ENCODE peak calls at places on chromosomes 7 and 10, in eight cellular contexts. Q is colonic mucosa, N is GM13977, V is heart right ventricle, A is A549, C is endothelial cell, X is fibroblast of pulmonary artery, F is breast epithelium. W is an unnamed sample.

GRCh38 chr10:17980796-17981195 is 29.1 kb downstream of the SLC39A12 start:
- DNase-seq in A (no peak), Q (no peak), C (no peak), V (no peak), X (no peak), F (no peak), N (no peak), W (no peak)

GRCh38 chr7:2941201-2941859 is 97.2 kb upstream of the GNA12 start:
- DNase-seq in N (no peak), X (no peak), F (peak; percentile 14), C (no peak), V (no peak), A (no peak), Q (no peak), W (no peak)

GRCh38 chr10:101961591-101962498 is 94.1 kb downstream of the ARMH3 start:
- DNase-seq in V (peak; percentile 66), A (no peak), C (no peak), N (no peak), F (no peak), Q (no peak), X (peak; percentile 65), W (peak; percentile 2)

GRCh38 chr7:128883622-128884549 is 21.2 kb downstream of the ATP6V1F start:
- DNase-seq in N (peak; percentile 94), X (peak; percentile 77), A (peak; percentile 74), Q (peak; percentile 89), V (peak; percentile 82), C (peak; percentile 86), F (peak; percentile 86), W (peak; percentile 91)

GRCh38 chr7:36726806-36727503 is 2.7 kb upstream of the AOAH start:
- DNase-seq in A (no peak), F (no peak), C (no peak), V (no peak), X (no peak), Q (no peak), N (no peak), W (no peak)

GRCh38 chr10:62734781-62735463 is 69.6 kb upstream of the ADO start:
- DNase-seq in V (no peak), C (no peak), N (no peak), X (no peak), Q (no peak), A (no peak), F (no peak), W (no peak)

GRCh38 chr10:3945026-3945425 is 160.0 kb upstream of the KLF6 start:
- DNase-seq in Q (no peak), N (no peak), F (no peak), A (no peak), V (no peak), X (no peak), C (no peak), W (no peak)

GRCh38 chr7:151782598-151783448 is 94.1 kb downstream of the PRKAG2 start:
- DNase-seq in Q (peak; percentile 62), C (peak; percentile 83), V (peak; percentile 63), X (peak; percentile 39), N (peak; percentile 88), F (peak; percentile 63), A (peak; percentile 70), W (peak; percentile 88)

GRCh38 chr7:80151274-80151665 is 16.6 kb downstream of the GNAI1 start:
- DNase-seq in A (no peak), F (no peak), V (no peak), Q (no peak), N (no peak), C (no peak), X (peak; percentile 42), W (no peak)

GRCh38 chr7:79489371-79489770 is 35.9 kb upstream of the MAGI2 start:
- DNase-seq in A (no peak), F (no peak), C (no peak), N (no peak), X (no peak), Q (no peak), V (no peak), W (no peak)

GRCh38 chr10:126872768-126873167 is 32.5 kb upstream of the DOCK1 start:
- DNase-seq in C (no peak), A (no peak), V (no peak), F (no peak), N (no peak), X (no peak), Q (no peak), W (no peak)

GRCh38 chr10:45644527-45644926 is 28.0 kb downstream of the ZFAND4 start:
- DNase-seq in N (no peak), F (no peak), C (no peak), Q (no peak), A (no peak), X (no peak), V (no peak), W (no peak)

GRCh38 chr7:136389933-136390332 is 412.8 kb upstream of the MTPN start:
- DNase-seq in Q (no peak), A (no peak), V (no peak), C (no peak), F (no peak), X (no peak), N (no peak), W (no peak)

GRCh38 chr7:29592866-29593265 is 29.2 kb downstream of the PRR15 start:
- DNase-seq in X (no peak), Q (no peak), A (no peak), C (no peak), N (no peak), F (no peak), V (no peak), W (no peak)

GRCh38 chr7:32937344-32938174 is 19.7 kb upstream of the FKBP9 start:
- DNase-seq in Q (peak; percentile 42), V (peak; percentile 70), X (peak; percentile 57), A (peak; percentile 16), C (no peak), F (no peak), N (no peak), W (no peak)

GRCh38 chr7:85682819-85683218 is 496.0 kb upstream of the SEMA3D start:
- DNase-seq in Q (no peak), N (no peak), A (no peak), F (no peak), V (no peak), C (no peak), X (peak; percentile 74), W (no peak)

GRCh38 chr10:110576220-110576619 is 8.7 kb downstream of the SMC3 start:
- DNase-seq in V (no peak), A (no peak), N (no peak), C (no peak), X (peak; percentile 89), F (no peak), Q (no peak), W (no peak)

DNA sequence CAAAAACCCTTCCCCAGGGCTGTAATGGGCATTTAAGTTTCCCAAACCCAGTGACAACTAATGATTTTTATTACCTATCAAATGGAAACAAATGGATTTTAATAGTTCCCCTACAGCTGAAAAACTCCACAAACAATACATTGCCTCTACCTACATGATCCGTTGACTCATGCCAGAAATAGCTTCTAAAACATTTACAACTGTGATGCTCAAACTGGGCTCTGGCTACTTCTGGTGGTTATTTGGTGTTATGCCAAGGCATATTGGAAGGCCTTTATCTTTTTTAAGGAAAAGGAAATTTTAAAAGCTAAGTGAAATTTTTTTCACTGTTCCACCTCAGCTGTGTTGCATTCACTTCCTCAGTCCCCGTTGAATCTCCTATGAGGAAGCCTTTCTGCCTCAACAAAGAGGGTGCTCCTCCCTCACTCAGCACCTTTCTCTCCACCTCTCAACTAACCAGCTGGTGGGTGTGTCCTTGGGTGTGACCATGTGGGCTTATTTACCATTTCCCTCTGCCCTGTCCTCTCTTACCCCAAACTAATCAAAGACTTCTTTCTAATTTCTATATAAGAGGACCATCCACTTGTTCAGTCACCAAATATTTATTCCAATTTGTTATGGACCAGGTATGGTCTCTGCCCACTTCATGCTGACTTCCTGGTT is 82.9 kb downstream of the PRTFDC1 start:
- DNase-seq in V (no peak), F (no peak), A (no peak), N (no peak), C (no peak), Q (peak; percentile 65), X (peak; percentile 86), W (no peak)
- TF ChIP-seq CTCF in V (no peak), F (no peak), A (no peak), N (no peak), C (no peak), Q (no peak), X (no peak), W (no peak)

DNA sequence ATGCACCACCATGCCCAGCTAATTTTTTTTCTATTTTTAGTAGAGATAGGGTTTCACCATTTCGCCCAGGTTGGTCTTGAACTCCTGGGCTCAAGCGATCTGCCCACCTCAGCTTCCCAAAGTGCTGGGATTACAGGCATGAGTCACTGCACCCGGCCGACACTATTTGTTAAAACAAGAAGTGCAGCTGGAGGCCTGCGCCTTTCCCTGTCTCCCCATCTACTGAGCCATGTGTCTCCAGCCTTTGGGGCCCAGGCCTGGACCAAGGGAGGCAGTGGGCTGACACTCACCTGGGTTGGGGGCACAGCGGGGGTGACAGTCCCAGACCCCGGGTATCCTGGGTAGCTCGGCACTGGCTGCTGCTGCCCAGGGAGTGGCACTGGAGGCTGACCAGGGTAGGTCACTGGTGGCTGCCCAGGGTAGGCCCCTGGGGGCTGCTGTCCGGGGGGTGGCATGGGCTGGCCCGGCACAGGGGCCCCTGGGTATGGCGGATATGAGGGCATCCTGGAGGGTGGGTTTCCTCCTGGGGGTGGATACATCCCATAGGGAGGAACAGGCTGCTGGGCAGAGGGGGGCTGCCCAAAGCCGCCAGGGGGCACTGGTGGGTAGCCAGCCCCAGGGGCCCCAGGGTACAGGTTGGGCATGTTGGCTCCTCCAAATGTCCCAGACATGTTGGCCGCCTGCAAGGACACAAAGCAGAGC is 36.3 kb downstream of the PLAC9 start:
- DNase-seq in Q (no peak), F (no peak), N (peak; percentile 61), A (no peak), V (no peak), C (peak; percentile 40), X (no peak), W (no peak)
- TF ChIP-seq CTCF in Q (peak; percentile 22), F (no peak), N (peak; percentile 45), A (peak; percentile 47), V (no peak), C (peak; percentile 49), X (peak; percentile 20), W (no peak)

GRCh38 chr7:1785839-1786238 is 115.8 kb downstream of the ELFN1 start:
- DNase-seq in V (no peak), C (no peak), F (no peak), X (no peak), N (no peak), A (no peak), Q (no peak), W (no peak)
- TF ChIP-seq CTCF in V (no peak), C (no peak), F (no peak), X (no peak), N (no peak), A (no peak), Q (no peak), W (no peak)

DNA sequence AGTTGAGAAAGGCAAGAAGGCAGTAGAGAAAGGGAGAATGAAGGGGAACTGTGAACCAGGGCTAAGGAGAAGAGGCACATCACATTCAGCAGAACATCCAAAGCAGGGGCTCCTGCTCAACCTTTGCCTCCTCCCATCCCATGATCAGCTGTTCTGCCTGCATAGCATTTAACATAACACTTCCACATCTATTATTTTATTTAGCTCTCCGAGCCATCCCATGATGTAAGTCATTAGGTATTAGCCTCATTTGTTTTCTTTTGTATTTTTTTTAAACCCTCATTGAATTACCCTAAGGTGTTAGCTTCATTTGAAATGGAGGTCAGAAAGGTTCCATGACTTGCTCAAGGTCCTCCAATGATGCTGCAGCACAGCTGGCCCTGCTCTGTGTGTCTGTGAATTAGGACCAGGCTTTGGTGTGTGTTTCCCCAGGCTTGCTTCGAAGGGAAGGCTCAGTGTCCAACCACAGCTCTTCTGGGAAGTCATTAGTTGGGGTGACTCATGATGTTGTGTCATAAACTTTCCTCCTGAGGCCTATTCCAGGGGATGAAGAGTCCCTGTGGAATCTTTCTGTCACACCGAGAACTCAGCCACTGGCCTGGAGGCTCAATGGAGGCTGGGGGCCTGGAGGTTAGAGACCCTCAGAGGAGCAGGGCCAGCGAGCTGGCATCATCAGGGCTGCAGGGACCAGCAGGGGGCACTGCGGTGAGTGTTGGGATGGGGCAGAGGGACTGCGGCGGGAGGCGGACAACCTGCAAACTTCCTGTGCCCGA is 16.5 kb downstream of the NPFFR1 start:
- DNase-seq in N (no peak), Q (peak; percentile 32), V (no peak), C (peak; percentile 30), A (peak; percentile 54), F (no peak), X (peak; percentile 87), W (peak; percentile 14)
- TF ChIP-seq CTCF in N (peak; percentile 33), Q (no peak), V (peak; percentile 23), C (peak; percentile 43), A (peak; percentile 25), F (no peak), X (peak; percentile 28), W (no peak)